ENCODE peak calls at places on chromosomes 4 and X, in four cellular contexts. G is HepG2, O is K562, A is GM12878. I is an unnamed sample.

GRCh38 chr4:149961876-149962597 is 116.2 kb upstream of the DCLK2 start:
- DNase-seq in G (no peak), O (no peak), A (no peak), I (no peak)

GRCh38 chr4:2673157-2673556 is 83.0 kb downstream of the TNIP2 start:
- DNase-seq in G (peak; percentile 8), O (peak; percentile 20), A (no peak), I (no peak)

GRCh38 chrX:100928660-100929613 is at the start of gene XKRX:
- DNase-seq in G (no peak), O (peak; percentile 14), A (no peak), I (peak; percentile 56)

GRCh38 chr4:139918591-139918990 is 235.4 kb downstream of the MAML3 start:
- DNase-seq in G (no peak), O (no peak), A (no peak), I (no peak)

GRCh38 chrX:14243823-14244222 is 214.1 kb upstream of the GEMIN8 start:
- DNase-seq in G (no peak), O (no peak), A (no peak), I (no peak)

GRCh38 chrX:41490446-41490845 is 43.3 kb downstream of the NYX start:
- DNase-seq in G (no peak), O (no peak), A (no peak), I (no peak)

GRCh38 chrX:51956441-51956840 is 63.0 kb downstream of the MAGED1 start:
- DNase-seq in G (no peak), O (no peak), A (no peak), I (no peak)

GRCh38 chr4:53012738-53013137 is 150.6 kb downstream of the RASL11B start:
- DNase-seq in G (no peak), O (no peak), A (no peak), I (no peak)

GRCh38 chr4:31362756-31363155 is 642.6 kb downstream of the PCDH7 start:
- DNase-seq in G (no peak), O (no peak), A (no peak), I (no peak)

GRCh38 chrX:12971282-12972003 is 3.5 kb upstream of the TMSB4X start:
- DNase-seq in G (no peak), O (no peak), A (no peak), I (no peak)

GRCh38 chr4:67054901-67055300 is 490.4 kb downstream of the CENPC start:
- DNase-seq in G (no peak), O (no peak), A (no peak), I (no peak)
- TF ChIP-seq FOXK2 in G (no peak), O (no peak), A (no peak), I (no peak)

DNA sequence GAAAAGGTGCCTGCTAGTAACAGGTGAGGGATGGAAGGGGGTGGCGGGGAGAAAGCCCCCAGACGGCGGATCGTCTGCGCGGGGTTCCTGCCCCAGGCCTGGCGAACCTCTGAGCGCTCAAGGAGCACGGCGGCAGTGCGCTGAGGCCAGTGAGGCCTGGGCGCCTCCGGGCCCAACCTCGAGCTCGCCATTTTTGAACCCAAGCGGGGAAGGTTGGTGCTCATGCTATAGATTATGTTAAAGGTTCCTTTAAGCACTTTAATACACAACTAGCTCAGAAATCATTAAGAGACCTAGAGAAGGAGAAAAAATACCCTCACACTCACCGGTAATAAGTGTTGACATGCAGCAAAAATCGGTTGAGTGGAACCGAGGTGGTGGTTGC is 7.9 kb downstream of the PITX2 start:
- DNase-seq in G (no peak), O (no peak), A (no peak), I (no peak)
- TF ChIP-seq TARDBP in G (no peak), O (no peak), A (no peak), I (no peak)

DNA sequence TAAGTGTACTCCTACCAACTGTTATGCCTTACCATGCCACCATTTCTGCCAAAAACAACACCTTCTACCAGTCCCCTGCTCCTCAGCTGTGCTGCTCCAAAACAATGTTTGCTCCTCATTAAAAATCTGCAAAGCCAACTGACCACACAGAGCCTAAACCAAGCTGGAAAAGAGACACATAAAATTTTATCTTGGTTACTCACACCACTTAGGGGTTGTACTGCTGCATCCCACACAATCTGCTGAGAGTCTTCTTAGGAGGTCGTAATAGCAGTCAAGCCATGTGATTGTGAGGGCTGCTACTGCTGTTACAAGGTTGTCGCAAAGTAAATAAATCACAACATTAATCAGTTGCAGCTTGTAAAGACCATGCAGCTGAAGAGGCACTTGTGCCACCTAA is 607.4 kb upstream of the FAM241A start:
- DNase-seq in G (no peak), O (no peak), A (no peak), I (peak; percentile 6)
- TF ChIP-seq FOXM1 in G (no peak), O (no peak), A (no peak), I (no peak)

GRCh38 chr4:9602389-9602914 is 158.2 kb downstream of the DEFB131A start:
- DNase-seq in G (no peak), O (no peak), A (no peak), I (no peak)
- TF ChIP-seq FOXK2 in G (no peak), O (no peak), A (no peak), I (no peak)

GRCh38 chrX:71052721-71053120 is 15.4 kb downstream of the SNX12 start:
- DNase-seq in G (no peak), O (no peak), A (no peak), I (no peak)
- TF ChIP-seq TARDBP in G (no peak), O (no peak), A (no peak), I (no peak)

GRCh38 chrX:10483191-10483808 is 137.1 kb downstream of the MID1 start:
- DNase-seq in G (no peak), O (no peak), A (no peak), I (no peak)

GRCh38 chrX:10485331-10485730 is 135.1 kb downstream of the MID1 start:
- DNase-seq in G (no peak), O (no peak), A (no peak), I (no peak)

GRCh38 chrX:10486373-10486772 is 134.0 kb downstream of the MID1 start:
- DNase-seq in G (no peak), O (no peak), A (no peak), I (no peak)

GRCh38 chrX:10482708-10483107 is 137.7 kb downstream of the MID1 start:
- DNase-seq in G (no peak), O (no peak), A (no peak), I (no peak)

DNA sequence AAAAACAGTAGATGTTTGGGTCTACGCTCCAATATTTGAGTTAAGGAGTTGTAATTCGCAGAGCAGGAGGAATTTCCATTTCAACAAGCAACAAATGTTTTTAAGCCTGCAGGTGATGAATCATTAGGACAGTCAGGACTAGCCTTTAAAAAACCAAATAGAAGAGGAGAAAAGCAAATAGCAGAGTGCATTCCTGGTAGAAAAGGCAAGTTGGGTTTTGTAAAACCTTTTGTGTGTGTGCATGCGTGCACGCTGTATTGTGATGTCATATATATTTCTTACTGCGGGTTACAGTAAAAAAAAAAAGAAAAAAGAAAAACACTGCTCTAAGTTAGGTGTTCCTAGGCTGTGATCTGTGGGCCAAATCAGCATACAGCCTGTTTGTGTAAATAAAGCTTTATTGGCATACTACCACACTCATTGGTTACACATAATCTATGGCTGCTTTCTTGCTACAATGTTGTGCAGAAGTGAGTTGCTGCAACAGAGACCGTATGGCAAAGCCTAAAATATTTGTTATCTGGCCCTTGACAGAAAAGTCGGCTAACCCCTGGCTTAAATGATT is 135.6 kb downstream of the MID1 start:
- DNase-seq in G (peak; percentile 56), O (no peak), A (no peak), I (no peak)
- TF ChIP-seq FOXM1 in G (no peak), O (no peak), A (no peak), I (no peak)

GRCh38 chrX:114152801-114153200 is 431.1 kb upstream of the HTR2C start:
- DNase-seq in G (no peak), O (no peak), A (no peak), I (no peak)

GRCh38 chrX:114152130-114152529 is 431.8 kb upstream of the HTR2C start:
- DNase-seq in G (peak; percentile 17), O (peak; percentile 44), A (no peak), I (no peak)
- TF ChIP-seq FOXK2 in G (no peak), O (no peak), A (no peak), I (no peak)

DNA sequence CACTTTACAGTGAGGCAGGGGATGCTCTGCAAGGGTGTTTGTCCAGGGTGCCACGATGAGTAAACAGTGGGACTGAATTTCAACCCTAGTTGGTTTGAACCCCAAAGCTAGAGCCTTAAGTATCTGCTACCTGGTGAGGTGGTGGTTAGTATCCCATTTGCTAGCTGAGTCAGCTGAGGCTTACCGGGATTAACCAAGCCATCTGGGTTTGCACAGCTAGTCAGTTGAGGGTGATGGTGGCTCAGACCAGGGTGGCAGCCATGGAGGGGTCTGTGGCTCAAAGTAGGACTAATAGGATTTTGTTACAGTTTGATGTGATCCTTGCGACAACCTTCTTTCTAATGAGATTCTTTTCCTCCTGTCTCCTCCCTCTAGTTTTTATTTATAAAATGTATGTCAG is 1.9 kb downstream of the EVC start:
- DNase-seq in G (no peak), O (no peak), A (no peak), I (no peak)
- TF ChIP-seq TARDBP in G (no peak), O (no peak), A (no peak), I (no peak)